ENCODE peak calls at places on chromosome X, in five cellular contexts. A is Calu3, G is ELF-1, L is T-cell, Z is caudate nucleus. R is an unnamed sample.
A peak's percentile ranks its signal among the peaks of the same experiment; 100 is the strongest.

GRCh38 chrX:96685205-96686099 is 810 bp downstream of the DIAPH2 start:
- DNase-seq in Z (peak; percentile 84), L (peak; percentile 25), A (peak; percentile 24), G (peak; percentile 56), R (peak; percentile 12)

GRCh38 chrX:46754450-46755075 is 4.4 kb downstream of the SLC9A7 start:
- DNase-seq in G (peak; percentile 80), Z (no peak), L (no peak), A (no peak), R (no peak)

GRCh38 chrX:599837-600715 is 30.5 kb upstream of the SHOX start:
- DNase-seq in G (peak; percentile 43), Z (no peak), L (no peak), A (no peak), R (no peak)

GRCh38 chrX:110082156-110082555 is 79.2 kb downstream of the TMEM164 start:
- DNase-seq in L (no peak), G (no peak), Z (no peak), A (no peak), R (no peak)

GRCh38 chrX:30414144-30414543 is 105.0 kb upstream of the NR0B1 start:
- DNase-seq in G (no peak), Z (no peak), A (peak; percentile 12), L (no peak), R (no peak)

GRCh38 chrX:113274801-113275200 is 434.2 kb upstream of the AMOT start:
- DNase-seq in A (no peak), G (no peak), L (no peak), Z (no peak), R (no peak)

GRCh38 chrX:9291666-9292065 is 173.2 kb upstream of the TBL1X start:
- DNase-seq in G (peak; percentile 84), Z (no peak), L (no peak), A (no peak), R (no peak)

GRCh38 chrX:116267511-116268040 is 97.0 kb downstream of the AGTR2 start:
- DNase-seq in L (no peak), G (no peak), A (no peak), Z (no peak), R (no peak)

GRCh38 chrX:13128104-13128503 is 83.7 kb upstream of the FAM9C start:
- DNase-seq in A (no peak), L (no peak), G (no peak), Z (no peak), R (no peak)

GRCh38 chrX:136260801-136261200 is 9.6 kb upstream of the MAP7D3 start:
- DNase-seq in L (no peak), Z (no peak), G (no peak), A (no peak), R (no peak)

GRCh38 chrX:386239-386767 is 404 bp downstream of the PPP2R3B start:
- DNase-seq in A (no peak), G (no peak), Z (no peak), L (no peak), R (no peak)

GRCh38 chrX:69127466-69127865 is 37.8 kb downstream of the PJA1 start:
- DNase-seq in L (no peak), A (no peak), Z (no peak), G (no peak), R (no peak)

GRCh38 chrX:19017271-19017670 is 33.4 kb upstream of the PHKA2 start:
- DNase-seq in Z (peak; percentile 13), L (no peak), A (peak; percentile 30), G (peak; percentile 50), R (no peak)

GRCh38 chrX:1610736-1611135 is 4.1 kb upstream of the ASMT start:
- DNase-seq in L (no peak), A (no peak), G (no peak), Z (no peak), R (no peak)

GRCh38 chrX:35787867-35788266 is 10.3 kb upstream of the MAGEB16 start:
- DNase-seq in A (no peak), G (peak; percentile 10), L (no peak), Z (no peak), R (no peak)

GRCh38 chrX:52337410-52337809 is 31.4 kb upstream of the XAGE2 start:
- DNase-seq in G (no peak), A (no peak), Z (no peak), L (no peak), R (no peak)

GRCh38 chrX:85544609-85545008 is 165.1 kb upstream of the POF1B start:
- DNase-seq in A (no peak), G (no peak), Z (no peak), L (no peak), R (no peak)

GRCh38 chrX:19344207-19344534 is 444 bp downstream of the PDHA1 start:
- DNase-seq in L (no peak), G (no peak), A (no peak), Z (no peak), R (no peak)

GRCh38 chrX:129658429-129658828 is 3.7 kb upstream of the APLN start:
- DNase-seq in Z (no peak), L (no peak), A (no peak), G (no peak), R (no peak)

GRCh38 chrX:31580726-31581125 is 508.9 kb upstream of the FTHL17 start:
- DNase-seq in A (no peak), G (no peak), Z (no peak), L (no peak), R (no peak)

GRCh38 chrX:149570668-149571067 is 16.6 kb downstream of the MAGEA9B start:
- DNase-seq in A (no peak), G (peak; percentile 66), L (no peak), Z (no peak), R (no peak)

GRCh38 chrX:102746134-102746584 is 25.6 kb downstream of the GPRASP3 start:
- DNase-seq in A (peak; percentile 33), G (peak; percentile 44), Z (peak; percentile 23), L (no peak), R (peak; percentile 24)

GRCh38 chrX:64334467-64334866 is 60.8 kb downstream of the MTMR8 start:
- DNase-seq in G (no peak), A (no peak), L (no peak), Z (no peak), R (no peak)

GRCh38 chrX:40142417-40142816 is 44.7 kb upstream of the BCOR start:
- DNase-seq in L (no peak), A (no peak), G (no peak), Z (no peak), R (no peak)

GRCh38 chrX:8815460-8816065 is 14.4 kb upstream of the FAM9A start:
- DNase-seq in A (peak; percentile 45), Z (peak; percentile 17), G (peak; percentile 47), L (no peak), R (peak; percentile 34)

GRCh38 chrX:70172226-70172625 is 5.1 kb upstream of the DGAT2L6 start:
- DNase-seq in A (no peak), L (no peak), G (no peak), Z (no peak), R (no peak)

GRCh38 chrX:14125451-14125850 is 95.8 kb upstream of the GEMIN8 start:
- DNase-seq in A (no peak), L (no peak), Z (no peak), G (no peak), R (no peak)

GRCh38 chrX:150049647-150050046 is 111.4 kb upstream of the EOLA2 start:
- DNase-seq in L (no peak), A (no peak), G (no peak), Z (no peak), R (no peak)

GRCh38 chrX:137031517-137032377 is 2.0 kb downstream of the GPR101 start:
- DNase-seq in L (peak; percentile 16), G (peak; percentile 82), A (no peak), Z (peak; percentile 45), R (no peak)

GRCh38 chrX:66004928-66005831 is 34.7 kb downstream of the VSIG4 start:
- DNase-seq in A (no peak), L (no peak), G (no peak), Z (no peak), R (no peak)

R was measured in mucosa of gallbladder.